ENCODE peak calls at places on chromosomes 7 and 10, in nine cellular contexts. One of them, this sample, is unnamed.

GRCh38 chr10:78851652-78852051 is 217.1 kb upstream of the ZMIZ1 start:
- DNase-seq in AG04450: no peak
- DNase-seq in CD4-positive, alpha-beta T cell: no peak
- DNase-seq in stomach: no peak
- DNase-seq in Peyer's patch: no peak
- DNase-seq in CD8-positive, alpha-beta T cell: no peak
- DNase-seq in fibroblast of lung: no peak
- DNase-seq in uterus: no peak
- DNase-seq in heart left ventricle: no peak
- DNase-seq in this sample: no peak

GRCh38 chr7:63900394-63901203 is 98.0 kb upstream of the ZNF722 start:
- DNase-seq in AG04450: no peak
- DNase-seq in CD4-positive, alpha-beta T cell: peak; percentile 86
- DNase-seq in stomach: peak; percentile 56
- DNase-seq in Peyer's patch: peak; percentile 77
- DNase-seq in CD8-positive, alpha-beta T cell: peak; percentile 82
- DNase-seq in fibroblast of lung: no peak
- DNase-seq in uterus: peak; percentile 94
- DNase-seq in heart left ventricle: peak; percentile 85
- DNase-seq in this sample: no peak

GRCh38 chr7:15016315-15016667 is 113.7 kb upstream of the DGKB start:
- DNase-seq in AG04450: no peak
- DNase-seq in CD4-positive, alpha-beta T cell: no peak
- DNase-seq in stomach: no peak
- DNase-seq in Peyer's patch: no peak
- DNase-seq in CD8-positive, alpha-beta T cell: no peak
- DNase-seq in fibroblast of lung: no peak
- DNase-seq in uterus: no peak
- DNase-seq in heart left ventricle: no peak
- DNase-seq in this sample: no peak

GRCh38 chr10:23422003-23422411 is 16.9 kb upstream of the OTUD1 start:
- DNase-seq in AG04450: no peak
- DNase-seq in CD4-positive, alpha-beta T cell: no peak
- DNase-seq in stomach: no peak
- DNase-seq in Peyer's patch: no peak
- DNase-seq in CD8-positive, alpha-beta T cell: no peak
- DNase-seq in fibroblast of lung: peak; percentile 43
- DNase-seq in uterus: no peak
- DNase-seq in heart left ventricle: no peak
- DNase-seq in this sample: no peak

GRCh38 chr7:119270644-119271043 is 1002.3 kb upstream of the KCND2 start:
- DNase-seq in AG04450: no peak
- DNase-seq in CD4-positive, alpha-beta T cell: no peak
- DNase-seq in stomach: no peak
- DNase-seq in Peyer's patch: no peak
- DNase-seq in CD8-positive, alpha-beta T cell: no peak
- DNase-seq in fibroblast of lung: no peak
- DNase-seq in uterus: no peak
- DNase-seq in heart left ventricle: no peak
- DNase-seq in this sample: no peak

GRCh38 chr7:46192191-46192590 is 271.1 kb upstream of the IGFBP3 start:
- DNase-seq in AG04450: no peak
- DNase-seq in CD4-positive, alpha-beta T cell: no peak
- DNase-seq in stomach: no peak
- DNase-seq in Peyer's patch: no peak
- DNase-seq in CD8-positive, alpha-beta T cell: no peak
- DNase-seq in fibroblast of lung: peak; percentile 33
- DNase-seq in uterus: no peak
- DNase-seq in heart left ventricle: no peak
- DNase-seq in this sample: no peak

GRCh38 chr7:84251183-84251845 is 56.7 kb upstream of the SEMA3A start:
- DNase-seq in AG04450: no peak
- DNase-seq in CD4-positive, alpha-beta T cell: no peak
- DNase-seq in stomach: no peak
- DNase-seq in Peyer's patch: no peak
- DNase-seq in CD8-positive, alpha-beta T cell: no peak
- DNase-seq in fibroblast of lung: peak; percentile 95
- DNase-seq in uterus: no peak
- DNase-seq in heart left ventricle: no peak
- DNase-seq in this sample: peak; percentile 82

GRCh38 chr10:71217266-71218045 is 5.1 kb downstream of the UNC5B start:
- DNase-seq in AG04450: no peak
- DNase-seq in CD4-positive, alpha-beta T cell: no peak
- DNase-seq in stomach: no peak
- DNase-seq in Peyer's patch: peak; percentile 52
- DNase-seq in CD8-positive, alpha-beta T cell: no peak
- DNase-seq in fibroblast of lung: peak; percentile 48
- DNase-seq in uterus: peak; percentile 51
- DNase-seq in heart left ventricle: no peak
- DNase-seq in this sample: no peak

GRCh38 chr10:118246340-118247247 is 95.5 kb downstream of the FAM204A start:
- DNase-seq in AG04450: no peak
- DNase-seq in CD4-positive, alpha-beta T cell: no peak
- DNase-seq in stomach: no peak
- DNase-seq in Peyer's patch: no peak
- DNase-seq in CD8-positive, alpha-beta T cell: no peak
- DNase-seq in fibroblast of lung: no peak
- DNase-seq in uterus: no peak
- DNase-seq in heart left ventricle: no peak
- DNase-seq in this sample: no peak

GRCh38 chr7:103592844-103593243 is 146.8 kb upstream of the SLC26A5 start:
- DNase-seq in AG04450: no peak
- DNase-seq in CD4-positive, alpha-beta T cell: no peak
- DNase-seq in stomach: no peak
- DNase-seq in Peyer's patch: no peak
- DNase-seq in CD8-positive, alpha-beta T cell: no peak
- DNase-seq in fibroblast of lung: no peak
- DNase-seq in uterus: no peak
- DNase-seq in heart left ventricle: no peak
- DNase-seq in this sample: no peak

GRCh38 chr7:129739427-129739826 is 127.9 kb downstream of the NRF1 start:
- DNase-seq in AG04450: peak; percentile 20
- DNase-seq in CD4-positive, alpha-beta T cell: no peak
- DNase-seq in stomach: no peak
- DNase-seq in Peyer's patch: no peak
- DNase-seq in CD8-positive, alpha-beta T cell: no peak
- DNase-seq in fibroblast of lung: peak; percentile 54
- DNase-seq in uterus: no peak
- DNase-seq in heart left ventricle: peak; percentile 46
- DNase-seq in this sample: peak; percentile 80

GRCh38 chr7:129740574-129740973 is 129.1 kb downstream of the NRF1 start:
- DNase-seq in AG04450: no peak
- DNase-seq in CD4-positive, alpha-beta T cell: no peak
- DNase-seq in stomach: no peak
- DNase-seq in Peyer's patch: no peak
- DNase-seq in CD8-positive, alpha-beta T cell: no peak
- DNase-seq in fibroblast of lung: no peak
- DNase-seq in uterus: no peak
- DNase-seq in heart left ventricle: no peak
- DNase-seq in this sample: no peak

GRCh38 chr7:129741743-129742213 is 130.3 kb downstream of the NRF1 start:
- DNase-seq in AG04450: no peak
- DNase-seq in CD4-positive, alpha-beta T cell: no peak
- DNase-seq in stomach: no peak
- DNase-seq in Peyer's patch: no peak
- DNase-seq in CD8-positive, alpha-beta T cell: no peak
- DNase-seq in fibroblast of lung: no peak
- DNase-seq in uterus: no peak
- DNase-seq in heart left ventricle: no peak
- DNase-seq in this sample: no peak

GRCh38 chr7:129742267-129742666 is 130.7 kb downstream of the NRF1 start:
- DNase-seq in AG04450: no peak
- DNase-seq in CD4-positive, alpha-beta T cell: no peak
- DNase-seq in stomach: no peak
- DNase-seq in Peyer's patch: no peak
- DNase-seq in CD8-positive, alpha-beta T cell: no peak
- DNase-seq in fibroblast of lung: no peak
- DNase-seq in uterus: no peak
- DNase-seq in heart left ventricle: no peak
- DNase-seq in this sample: no peak

GRCh38 chr7:129741011-129741410 is 129.5 kb downstream of the NRF1 start:
- DNase-seq in AG04450: no peak
- DNase-seq in CD4-positive, alpha-beta T cell: no peak
- DNase-seq in stomach: no peak
- DNase-seq in Peyer's patch: no peak
- DNase-seq in CD8-positive, alpha-beta T cell: no peak
- DNase-seq in fibroblast of lung: no peak
- DNase-seq in uterus: no peak
- DNase-seq in heart left ventricle: no peak
- DNase-seq in this sample: no peak
- H3K27ac ChIP-seq in AG04450: no peak overlapping the region
- H3K27ac ChIP-seq in CD4-positive, alpha-beta T cell: no peak overlapping the region
- H3K27ac ChIP-seq in stomach: no peak overlapping the region
- H3K27ac ChIP-seq in Peyer's patch: no peak overlapping the region
- H3K27ac ChIP-seq in CD8-positive, alpha-beta T cell: no peak overlapping the region
- H3K27ac ChIP-seq in fibroblast of lung: no peak overlapping the region
- H3K27ac ChIP-seq in uterus: no peak overlapping the region
- H3K27ac ChIP-seq in heart left ventricle: no peak overlapping the region
- H3K27ac ChIP-seq in this sample: no peak overlapping the region

GRCh38 chr10:124346831-124347230 is 71.9 kb downstream of the OAT start:
- DNase-seq in AG04450: no peak
- DNase-seq in CD4-positive, alpha-beta T cell: no peak
- DNase-seq in stomach: no peak
- DNase-seq in Peyer's patch: peak; percentile 8
- DNase-seq in CD8-positive, alpha-beta T cell: no peak
- DNase-seq in fibroblast of lung: no peak
- DNase-seq in uterus: no peak
- DNase-seq in heart left ventricle: no peak
- DNase-seq in this sample: no peak

GRCh38 chr10:124349993-124350280 is 68.8 kb downstream of the OAT start:
- DNase-seq in AG04450: no peak
- DNase-seq in CD4-positive, alpha-beta T cell: no peak
- DNase-seq in stomach: no peak
- DNase-seq in Peyer's patch: no peak
- DNase-seq in CD8-positive, alpha-beta T cell: no peak
- DNase-seq in fibroblast of lung: no peak
- DNase-seq in uterus: no peak
- DNase-seq in heart left ventricle: no peak
- DNase-seq in this sample: no peak

GRCh38 chr10:124348801-124349200 is 69.9 kb downstream of the OAT start:
- DNase-seq in AG04450: no peak
- DNase-seq in CD4-positive, alpha-beta T cell: no peak
- DNase-seq in stomach: no peak
- DNase-seq in Peyer's patch: peak; percentile 17
- DNase-seq in CD8-positive, alpha-beta T cell: no peak
- DNase-seq in fibroblast of lung: no peak
- DNase-seq in uterus: no peak
- DNase-seq in heart left ventricle: no peak
- DNase-seq in this sample: no peak

GRCh38 chr10:124349231-124349992 is 69.3 kb downstream of the OAT start:
- DNase-seq in AG04450: no peak
- DNase-seq in CD4-positive, alpha-beta T cell: no peak
- DNase-seq in stomach: peak; percentile 25
- DNase-seq in Peyer's patch: peak; percentile 35
- DNase-seq in CD8-positive, alpha-beta T cell: no peak
- DNase-seq in fibroblast of lung: no peak
- DNase-seq in uterus: no peak
- DNase-seq in heart left ventricle: no peak
- DNase-seq in this sample: no peak

GRCh38 chr10:124347956-124348355 is 70.8 kb downstream of the OAT start:
- DNase-seq in AG04450: no peak
- DNase-seq in CD4-positive, alpha-beta T cell: no peak
- DNase-seq in stomach: no peak
- DNase-seq in Peyer's patch: peak; percentile 15
- DNase-seq in CD8-positive, alpha-beta T cell: no peak
- DNase-seq in fibroblast of lung: no peak
- DNase-seq in uterus: no peak
- DNase-seq in heart left ventricle: no peak
- DNase-seq in this sample: no peak
- TF ChIP-seq CTCF in AG04450: no peak
- TF ChIP-seq CTCF in CD4-positive, alpha-beta T cell: no peak
- TF ChIP-seq CTCF in stomach: no peak
- TF ChIP-seq CTCF in Peyer's patch: no peak
- TF ChIP-seq CTCF in CD8-positive, alpha-beta T cell: no peak
- TF ChIP-seq CTCF in fibroblast of lung: no peak
- TF ChIP-seq CTCF in uterus: no peak
- TF ChIP-seq CTCF in heart left ventricle: no peak
- TF ChIP-seq CTCF in this sample: peak; percentile 28

GRCh38 chr7:73991522-73992103 is 36.4 kb upstream of the ELN start:
- DNase-seq in AG04450: no peak
- DNase-seq in CD4-positive, alpha-beta T cell: no peak
- DNase-seq in stomach: no peak
- DNase-seq in Peyer's patch: no peak
- DNase-seq in CD8-positive, alpha-beta T cell: no peak
- DNase-seq in fibroblast of lung: peak; percentile 33
- DNase-seq in uterus: no peak
- DNase-seq in heart left ventricle: no peak
- DNase-seq in this sample: no peak
- H3K27ac ChIP-seq in AG04450: peak overlapping the region; percentile 57
- H3K27ac ChIP-seq in CD4-positive, alpha-beta T cell: no peak overlapping the region
- H3K27ac ChIP-seq in stomach: peak overlapping the region; percentile 74
- H3K27ac ChIP-seq in Peyer's patch: no peak overlapping the region
- H3K27ac ChIP-seq in CD8-positive, alpha-beta T cell: no peak overlapping the region
- H3K27ac ChIP-seq in fibroblast of lung: no peak overlapping the region
- H3K27ac ChIP-seq in uterus: peak overlapping the region; percentile 62
- H3K27ac ChIP-seq in heart left ventricle: no peak overlapping the region
- H3K27ac ChIP-seq in this sample: no peak overlapping the region

GRCh38 chr7:31651800-31652326 is 35.2 kb upstream of the PPP1R17 start:
- DNase-seq in AG04450: no peak
- DNase-seq in CD4-positive, alpha-beta T cell: no peak
- DNase-seq in stomach: no peak
- DNase-seq in Peyer's patch: no peak
- DNase-seq in CD8-positive, alpha-beta T cell: no peak
- DNase-seq in fibroblast of lung: no peak
- DNase-seq in uterus: no peak
- DNase-seq in heart left ventricle: no peak
- DNase-seq in this sample: no peak

GRCh38 chr7:31642681-31643115 is 44.3 kb upstream of the PPP1R17 start:
- DNase-seq in AG04450: no peak
- DNase-seq in CD4-positive, alpha-beta T cell: no peak
- DNase-seq in stomach: no peak
- DNase-seq in Peyer's patch: no peak
- DNase-seq in CD8-positive, alpha-beta T cell: no peak
- DNase-seq in fibroblast of lung: no peak
- DNase-seq in uterus: no peak
- DNase-seq in heart left ventricle: no peak
- DNase-seq in this sample: no peak

GRCh38 chr7:31651234-31651633 is 35.8 kb upstream of the PPP1R17 start:
- DNase-seq in AG04450: no peak
- DNase-seq in CD4-positive, alpha-beta T cell: no peak
- DNase-seq in stomach: no peak
- DNase-seq in Peyer's patch: no peak
- DNase-seq in CD8-positive, alpha-beta T cell: no peak
- DNase-seq in fibroblast of lung: no peak
- DNase-seq in uterus: no peak
- DNase-seq in heart left ventricle: no peak
- DNase-seq in this sample: no peak

GRCh38 chr7:31646969-31647368 is 40.0 kb upstream of the PPP1R17 start:
- DNase-seq in AG04450: no peak
- DNase-seq in CD4-positive, alpha-beta T cell: no peak
- DNase-seq in stomach: no peak
- DNase-seq in Peyer's patch: no peak
- DNase-seq in CD8-positive, alpha-beta T cell: no peak
- DNase-seq in fibroblast of lung: no peak
- DNase-seq in uterus: no peak
- DNase-seq in heart left ventricle: no peak
- DNase-seq in this sample: no peak

DNA sequence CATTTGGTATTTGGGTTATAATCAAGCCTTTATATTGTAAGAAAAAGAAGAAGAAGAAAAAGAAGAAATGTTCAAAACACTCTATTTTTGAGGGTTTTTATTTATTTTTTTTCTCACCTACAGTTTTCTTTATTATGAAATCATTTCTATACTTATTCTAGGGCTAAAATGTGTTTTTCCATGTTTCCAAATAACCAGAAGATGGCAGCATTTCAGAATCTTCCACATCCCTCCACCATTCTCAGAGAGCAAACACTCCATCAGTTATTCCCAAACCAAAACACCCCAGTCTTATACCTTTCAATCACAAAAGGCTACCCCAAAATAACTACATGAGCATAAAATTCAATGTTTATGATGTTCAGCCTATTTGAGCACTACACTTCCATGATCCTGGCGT is 38.7 kb upstream of the PPP1R17 start:
- DNase-seq in AG04450: no peak
- DNase-seq in CD4-positive, alpha-beta T cell: no peak
- DNase-seq in stomach: no peak
- DNase-seq in Peyer's patch: no peak
- DNase-seq in CD8-positive, alpha-beta T cell: no peak
- DNase-seq in fibroblast of lung: no peak
- DNase-seq in uterus: no peak
- DNase-seq in heart left ventricle: no peak
- DNase-seq in this sample: peak; percentile 2
- TF ChIP-seq CTCF in AG04450: peak; percentile 13
- TF ChIP-seq CTCF in CD4-positive, alpha-beta T cell: no peak
- TF ChIP-seq CTCF in stomach: no peak
- TF ChIP-seq CTCF in Peyer's patch: no peak
- TF ChIP-seq CTCF in CD8-positive, alpha-beta T cell: no peak
- TF ChIP-seq CTCF in fibroblast of lung: no peak
- TF ChIP-seq CTCF in uterus: no peak
- TF ChIP-seq CTCF in heart left ventricle: peak; percentile 18
- TF ChIP-seq CTCF in this sample: peak; percentile 44